ENCODE peak calls at places on chromosome 16, in five cellular contexts. Q, V, Z, E and B are unnamed samples.

GRCh38 chr16:85309656-85310587 is 197.7 kb upstream of the CIBAR2 start:
- DNase-seq in Q (peak; percentile 74), V (peak; percentile 86), Z (peak; percentile 81), E (peak; percentile 55), B (no peak)

GRCh38 chr16:86222541-86222940 is 287.8 kb upstream of the FOXF1 start:
- DNase-seq in Q (peak; percentile 27), V (peak; percentile 69), Z (peak; percentile 62), E (no peak), B (no peak)

GRCh38 chr16:83215417-83216001 is 588.7 kb downstream of the CDH13 start:
- DNase-seq in Q (peak; percentile 76), V (no peak), Z (peak; percentile 97), E (no peak), B (no peak)

GRCh38 chr16:46972971-46973456 is 460 bp downstream of the DNAJA2 start:
- DNase-seq in Q (peak; percentile 67), V (peak; percentile 65), Z (peak; percentile 76), E (peak; percentile 51), B (peak; percentile 68)

GRCh38 chr16:50153648-50154368 is 702 bp downstream of the TENT4B start:
- DNase-seq in Q (peak; percentile 46), V (peak; percentile 68), Z (peak; percentile 69), E (peak; percentile 34), B (peak; percentile 80)

GRCh38 chr16:50268352-50268751 is 2.0 kb downstream of the ADCY7 start:
- DNase-seq in Q (no peak), V (peak; percentile 42), Z (no peak), E (no peak), B (no peak)

GRCh38 chr16:86984975-86985655 is 332.1 kb downstream of the C16orf95 start:
- DNase-seq in Q (peak; percentile 65), V (no peak), Z (peak; percentile 90), E (peak; percentile 70), B (no peak)

GRCh38 chr16:87169509-87169985 is 147.6 kb downstream of the C16orf95 start:
- DNase-seq in Q (no peak), V (no peak), Z (no peak), E (no peak), B (no peak)

GRCh38 chr16:8623634-8624033 is 2.1 kb downstream of the METTL22 start:
- DNase-seq in Q (no peak), V (peak; percentile 29), Z (no peak), E (no peak), B (no peak)

GRCh38 chr16:14088155-14088753 is 17.1 kb downstream of the MRTFB start:
- DNase-seq in Q (no peak), V (no peak), Z (no peak), E (no peak), B (no peak)

GRCh38 chr16:4694664-4695451 is 1.5 kb downstream of the NUDT16L1 start:
- DNase-seq in Q (no peak), V (peak; percentile 74), Z (peak; percentile 67), E (no peak), B (no peak)

GRCh38 chr16:55133654-55134053 is 190.3 kb upstream of the IRX6 start:
- DNase-seq in Q (no peak), V (no peak), Z (peak; percentile 70), E (no peak), B (no peak)

GRCh38 chr16:69721441-69721957 is 4.9 kb downstream of the NQO1 start:
- DNase-seq in Q (no peak), V (no peak), Z (no peak), E (no peak), B (no peak)

GRCh38 chr16:86941731-86942468 is 363.6 kb downstream of the FOXL1 start:
- DNase-seq in Q (no peak), V (no peak), Z (no peak), E (no peak), B (no peak)

GRCh38 chr16:84368327-84368996 is at the start of gene ATP2C2:
- DNase-seq in Q (peak; percentile 69), V (no peak), Z (peak; percentile 95), E (no peak), B (no peak)

GRCh38 chr16:28107232-28107631 is 43.7 kb upstream of the GSG1L start:
- DNase-seq in Q (no peak), V (no peak), Z (peak; percentile 18), E (no peak), B (no peak)

GRCh38 chr16:35746281-35746962 is 2287.0 kb downstream of the TP53TG3F start:
- DNase-seq in Q (no peak), V (no peak), Z (no peak), E (no peak), B (no peak)

GRCh38 chr16:35749253-35750141 is 2290.1 kb downstream of the TP53TG3F start:
- DNase-seq in Q (no peak), V (no peak), Z (no peak), E (no peak), B (peak; percentile 76)

GRCh38 chr16:35747658-35748455 is 2288.4 kb downstream of the TP53TG3F start:
- DNase-seq in Q (no peak), V (no peak), Z (no peak), E (no peak), B (no peak)

GRCh38 chr16:35745191-35745590 is 2285.8 kb downstream of the TP53TG3F start:
- DNase-seq in Q (no peak), V (no peak), Z (no peak), E (no peak), B (no peak)

DNA sequence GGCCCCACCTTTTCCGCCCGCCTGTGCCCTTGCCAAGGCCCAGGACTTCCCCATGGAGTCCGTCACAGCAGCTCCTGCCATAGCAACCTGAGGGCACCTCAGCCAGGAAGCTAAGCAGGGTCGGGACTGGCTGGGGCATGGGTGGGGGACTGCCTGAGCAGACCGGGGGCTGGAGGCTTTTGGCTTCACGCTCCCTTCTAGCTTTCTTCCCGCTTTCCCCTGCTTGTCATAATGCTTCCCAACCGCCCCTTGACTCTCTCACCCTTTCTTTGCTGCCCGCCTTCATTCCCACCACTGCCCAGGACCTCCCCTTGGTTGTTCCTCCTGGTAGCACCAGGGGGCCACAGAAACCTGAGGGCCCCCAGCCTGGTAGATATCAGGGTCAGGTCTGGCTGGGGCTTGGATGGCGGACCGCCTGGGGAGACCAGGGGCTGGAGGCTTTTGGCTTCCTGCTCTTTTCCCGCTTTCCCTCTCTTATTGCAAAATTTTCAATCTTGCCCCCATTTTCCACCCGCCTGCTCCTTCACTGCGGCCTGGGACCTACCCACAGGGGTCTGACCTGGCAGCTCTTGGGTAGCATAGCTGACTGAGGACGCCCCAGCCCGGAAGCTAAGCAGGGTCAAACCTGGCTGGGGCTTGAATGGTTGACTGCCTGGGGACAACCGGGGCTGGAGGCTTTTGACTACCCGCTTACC is 2287.7 kb downstream of the TP53TG3F start:
- DNase-seq in Q (no peak), V (no peak), Z (no peak), E (no peak), B (no peak)
- H3K9me3 ChIP-seq in Q (peaks cover 3% of the 10 kb centered on the region), V (no peaks in the 10 kb centered on the region), Z (peaks cover 25% of the 10 kb centered on the region), E (no peaks in the 10 kb centered on the region), B (peaks cover 19% of the 10 kb centered on the region)

GRCh38 chr16:31131841-31132271 is 3.7 kb downstream of the PRSS8 start:
- DNase-seq in Q (no peak), V (no peak), Z (no peak), E (no peak), B (no peak)

GRCh38 chr16:31131416-31131815 is 4.1 kb downstream of the PRSS8 start:
- DNase-seq in Q (no peak), V (no peak), Z (no peak), E (no peak), B (no peak)

GRCh38 chr16:31129568-31130335 is 5.8 kb downstream of the PRSS8 start:
- DNase-seq in Q (no peak), V (peak; percentile 77), Z (no peak), E (peak; percentile 67), B (no peak)

GRCh38 chr16:31130336-31130812 is 5.2 kb downstream of the PRSS8 start:
- DNase-seq in Q (no peak), V (no peak), Z (no peak), E (no peak), B (no peak)

GRCh38 chr16:31130899-31131298 is 4.6 kb downstream of the PRSS8 start:
- DNase-seq in Q (no peak), V (no peak), Z (peak; percentile 89), E (no peak), B (no peak)
- H3K36me3 ChIP-seq in Q (no peaks in the 10 kb centered on the region), V (peaks cover 53% of the 10 kb centered on the region), Z (peaks cover 19% of the 10 kb centered on the region), E (peaks cover 7% of the 10 kb centered on the region), B (peaks cover 44% of the 10 kb centered on the region)

GRCh38 chr16:24347556-24347955 is 91.4 kb downstream of the CACNG3 start:
- DNase-seq in Q (no peak), V (no peak), Z (peak; percentile 84), E (no peak), B (no peak)
- H3K9me3 ChIP-seq in Q (no peaks in the 10 kb centered on the region), V (no peaks in the 10 kb centered on the region), Z (no peaks in the 10 kb centered on the region), E (no peaks in the 10 kb centered on the region), B (no peaks in the 10 kb centered on the region)

GRCh38 chr16:66925322-66925840 is at the start of gene RRAD:
- DNase-seq in Q (peak; percentile 54), V (peak; percentile 77), Z (peak; percentile 68), E (peak; percentile 80), B (no peak)
- H3K36me3 ChIP-seq in Q (no peaks in the 10 kb centered on the region), V (peaks cover 6% of the 10 kb centered on the region), Z (no peaks in the 10 kb centered on the region), E (no peaks in the 10 kb centered on the region), B (no peaks in the 10 kb centered on the region)

GRCh38 chr16:35744084-35744483 is 2284.7 kb downstream of the TP53TG3F start:
- DNase-seq in Q (no peak), V (no peak), Z (no peak), E (no peak), B (peak; percentile 37)

GRCh38 chr16:35743101-35743692 is 2283.8 kb downstream of the TP53TG3F start:
- DNase-seq in Q (no peak), V (no peak), Z (no peak), E (no peak), B (no peak)

GRCh38 chr16:35744716-35745115 is 2285.3 kb downstream of the TP53TG3F start:
- DNase-seq in Q (no peak), V (no peak), Z (no peak), E (no peak), B (no peak)

GRCh38 chr16:35741546-35741945 is 2282.1 kb downstream of the TP53TG3F start:
- DNase-seq in Q (no peak), V (no peak), Z (no peak), E (no peak), B (no peak)

GRCh38 chr16:35745821-35746248 is 2286.4 kb downstream of the TP53TG3F start:
- DNase-seq in Q (no peak), V (no peak), Z (no peak), E (no peak), B (no peak)
- H3K9me3 ChIP-seq in Q (peaks cover 3% of the 10 kb centered on the region), V (no peaks in the 10 kb centered on the region), Z (peaks cover 33% of the 10 kb centered on the region), E (no peaks in the 10 kb centered on the region), B (peaks cover 12% of the 10 kb centered on the region)

GRCh38 chr16:16163109-16163508 is 60.2 kb downstream of the ABCC6 start:
- DNase-seq in Q (no peak), V (no peak), Z (no peak), E (no peak), B (no peak)
- H3K36me3 ChIP-seq in Q (no peaks in the 10 kb centered on the region), V (no peaks in the 10 kb centered on the region), Z (no peaks in the 10 kb centered on the region), E (no peaks in the 10 kb centered on the region), B (no peaks in the 10 kb centered on the region)

GRCh38 chr16:68577352-68577853 is 38.3 kb downstream of the ZFP90 start:
- DNase-seq in Q (no peak), V (no peak), Z (no peak), E (no peak), B (no peak)

GRCh38 chr16:68575082-68575481 is 36.0 kb downstream of the ZFP90 start:
- DNase-seq in Q (no peak), V (no peak), Z (peak; percentile 20), E (no peak), B (no peak)

DNA sequence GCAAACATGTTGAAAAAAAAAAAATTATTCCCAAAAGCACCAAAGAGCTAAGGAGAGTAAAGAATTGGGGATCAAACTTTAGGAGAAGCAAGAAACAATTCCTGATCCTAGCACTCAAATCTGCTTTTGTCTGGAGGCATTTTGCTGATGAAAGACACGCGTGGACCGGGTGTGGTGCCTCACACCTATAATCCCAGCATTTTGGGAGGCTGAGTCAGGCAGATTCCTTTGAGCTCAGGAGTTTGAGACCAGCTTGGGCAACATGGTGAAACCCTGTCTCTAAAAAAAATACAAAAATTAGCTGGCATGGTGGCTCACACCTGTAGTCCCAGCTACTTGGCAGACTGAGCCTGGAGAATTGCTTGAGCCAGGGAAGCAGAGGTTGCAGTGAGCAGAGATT is 35.4 kb downstream of the ZFP90 start:
- DNase-seq in Q (no peak), V (no peak), Z (no peak), E (no peak), B (no peak)
- H3K9me3 ChIP-seq in Q (peaks cover 12% of the 10 kb centered on the region), V (peaks cover 14% of the 10 kb centered on the region), Z (peaks cover 94% of the 10 kb centered on the region), E (peaks cover 93% of the 10 kb centered on the region), B (peaks cover 52% of the 10 kb centered on the region)